ENCODE peak calls at places on chromosomes 5 and 9, in five cellular contexts. X is AG10803, C is fibroblast of pulmonary artery, K is GM12865, W is choroid plexus epithelial cell. I is an unnamed sample.

GRCh38 chr9:581673-582497 is 259.6 kb upstream of the DMRT1 start:
- DNase-seq in X (no peak), C (no peak), K (peak; percentile 30), W (peak; percentile 4), I (no peak)

GRCh38 chr5:88287302-88287701 is 18.7 kb upstream of the TMEM161B start:
- DNase-seq in X (no peak), C (no peak), K (no peak), W (no peak), I (no peak)

GRCh38 chr5:10633271-10634049 is 69.6 kb downstream of the ANKRD33B start:
- DNase-seq in X (no peak), C (no peak), K (peak; percentile 82), W (no peak), I (peak; percentile 59)

GRCh38 chr5:92885950-92886349 is 695.1 kb downstream of the NR2F1-AS1 start:
- DNase-seq in X (no peak), C (no peak), K (peak; percentile 15), W (no peak), I (no peak)

GRCh38 chr5:137699291-137700281 is 36.3 kb downstream of the KLHL3 start:
- DNase-seq in X (peak; percentile 32), C (no peak), K (no peak), W (peak; percentile 70), I (no peak)

GRCh38 chr9:94840738-94841137 is 114.2 kb downstream of the AOPEP start:
- DNase-seq in X (no peak), C (no peak), K (no peak), W (no peak), I (no peak)

GRCh38 chr5:14773588-14773987 is 98.0 kb downstream of the ANKH start:
- DNase-seq in X (no peak), C (no peak), K (no peak), W (no peak), I (no peak)

GRCh38 chr5:110726249-110727024 is at the start of gene TMEM232:
- DNase-seq in X (peak; percentile 50), C (peak; percentile 83), K (no peak), W (peak; percentile 89), I (peak; percentile 23)

GRCh38 chr9:122016789-122017188 is 76.3 kb downstream of the TTLL11 start:
- DNase-seq in X (no peak), C (peak; percentile 31), K (no peak), W (peak; percentile 50), I (no peak)

GRCh38 chr5:159103086-159103485 is 3.4 kb upstream of the EBF1 start:
- DNase-seq in X (no peak), C (no peak), K (no peak), W (no peak), I (no peak)

GRCh38 chr5:159102294-159102934 is 2.7 kb upstream of the EBF1 start:
- DNase-seq in X (peak; percentile 40), C (no peak), K (no peak), W (no peak), I (no peak)

GRCh38 chr5:159105318-159106053 is 5.8 kb upstream of the EBF1 start:
- DNase-seq in X (no peak), C (no peak), K (peak; percentile 49), W (no peak), I (peak; percentile 63)

GRCh38 chr5:159104759-159105317 is 5.1 kb upstream of the EBF1 start:
- DNase-seq in X (no peak), C (no peak), K (peak; percentile 57), W (no peak), I (peak; percentile 48)

DNA sequence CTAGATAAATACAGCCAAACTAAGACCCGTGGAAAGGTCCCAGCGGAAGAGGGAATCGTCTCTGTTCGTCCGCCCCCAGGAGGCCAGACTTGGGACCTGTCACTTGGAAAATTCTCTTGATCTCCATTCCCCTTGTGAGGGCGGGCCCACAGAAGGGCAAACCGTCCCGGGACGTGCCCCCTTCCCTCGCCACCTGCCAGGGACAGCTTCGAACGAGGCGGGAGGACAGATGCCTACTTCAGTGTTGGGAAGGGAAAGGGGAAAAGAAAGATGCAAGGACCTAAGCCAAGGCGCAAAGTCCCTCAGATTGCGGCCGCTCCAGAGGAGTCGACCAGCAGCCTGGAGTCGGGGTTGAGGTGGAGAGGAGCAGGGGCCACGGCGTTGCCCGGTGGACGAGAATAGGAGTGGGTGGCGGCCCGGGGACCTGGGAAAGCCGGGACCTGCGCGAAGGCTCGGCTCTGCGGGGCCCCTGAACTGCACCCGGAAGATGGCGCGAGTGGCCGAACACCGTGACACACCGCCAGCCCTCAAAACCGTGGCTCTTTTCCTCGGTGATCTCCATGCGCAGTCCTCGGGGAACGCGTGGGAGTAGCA is 4.4 kb upstream of the EBF1 start:
- DNase-seq in X (peak; percentile 19), C (peak; percentile 34), K (peak; percentile 70), W (peak; percentile 68), I (peak; percentile 49)
- TF ChIP-seq CTCF in X (peak; percentile 32), C (peak; percentile 31), K (peak; percentile 44), W (peak; percentile 68), I (peak; percentile 48)

DNA sequence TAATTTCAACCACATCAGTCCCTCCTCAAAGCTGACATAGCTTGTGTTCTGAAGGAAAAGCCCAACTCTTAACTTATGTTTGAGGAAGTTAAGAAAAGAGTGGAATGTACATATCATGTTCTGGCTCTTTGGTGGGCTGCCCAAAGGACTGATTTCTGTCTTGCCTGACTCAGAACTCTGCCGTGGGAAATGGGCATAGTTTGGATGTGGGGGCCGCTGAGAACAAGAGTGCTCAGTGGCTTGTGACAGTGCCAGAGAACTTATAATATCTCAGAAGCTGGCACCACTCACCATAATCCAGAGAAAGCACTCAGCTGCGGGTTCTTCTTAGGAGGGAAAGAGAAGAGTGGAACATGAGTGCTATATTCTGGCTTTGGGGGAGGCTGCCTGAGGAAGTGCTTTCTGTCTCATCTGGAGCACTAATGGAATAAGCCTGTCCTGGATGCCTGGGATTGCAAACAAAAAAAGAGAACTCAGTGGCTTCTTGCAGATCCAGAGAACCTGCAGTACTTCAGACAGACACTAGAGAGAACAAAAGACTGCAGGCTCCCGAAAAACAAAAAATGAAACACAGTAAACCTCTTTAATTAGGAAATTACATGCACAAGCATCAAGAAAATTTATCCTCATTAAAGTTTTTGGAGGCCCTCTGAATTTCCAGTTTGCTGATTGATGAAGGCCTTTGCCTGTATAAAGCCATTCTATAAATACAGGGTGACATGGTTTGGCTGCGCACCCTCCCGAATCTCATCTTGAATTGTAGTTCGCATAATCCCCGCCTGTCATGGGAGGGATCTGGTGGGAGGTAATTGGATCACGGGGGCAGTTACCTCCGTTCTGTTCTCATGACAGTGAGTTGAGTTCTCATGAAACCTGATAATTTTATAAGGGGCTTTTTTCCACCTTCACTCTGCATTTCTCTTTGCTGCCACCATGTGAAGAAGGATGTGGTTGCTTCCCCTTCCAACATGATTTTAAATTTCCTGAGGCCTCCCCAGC is 207.0 kb downstream of the DMAC1 start:
- DNase-seq in X (no peak), C (no peak), K (no peak), W (no peak), I (no peak)
- H3K4me3 ChIP-seq in X (no peak overlapping the region), C (no peak overlapping the region), K (no peak overlapping the region), W (no peak overlapping the region), I (no peak overlapping the region)

GRCh38 chr5:114358329-114358728 is 3.5 kb upstream of the KCNN2 start:
- DNase-seq in X (no peak), C (no peak), K (no peak), W (no peak), I (no peak)
- TF ChIP-seq CTCF in X (no peak), C (no peak), K (no peak), W (peak; percentile 11), I (no peak)

DNA sequence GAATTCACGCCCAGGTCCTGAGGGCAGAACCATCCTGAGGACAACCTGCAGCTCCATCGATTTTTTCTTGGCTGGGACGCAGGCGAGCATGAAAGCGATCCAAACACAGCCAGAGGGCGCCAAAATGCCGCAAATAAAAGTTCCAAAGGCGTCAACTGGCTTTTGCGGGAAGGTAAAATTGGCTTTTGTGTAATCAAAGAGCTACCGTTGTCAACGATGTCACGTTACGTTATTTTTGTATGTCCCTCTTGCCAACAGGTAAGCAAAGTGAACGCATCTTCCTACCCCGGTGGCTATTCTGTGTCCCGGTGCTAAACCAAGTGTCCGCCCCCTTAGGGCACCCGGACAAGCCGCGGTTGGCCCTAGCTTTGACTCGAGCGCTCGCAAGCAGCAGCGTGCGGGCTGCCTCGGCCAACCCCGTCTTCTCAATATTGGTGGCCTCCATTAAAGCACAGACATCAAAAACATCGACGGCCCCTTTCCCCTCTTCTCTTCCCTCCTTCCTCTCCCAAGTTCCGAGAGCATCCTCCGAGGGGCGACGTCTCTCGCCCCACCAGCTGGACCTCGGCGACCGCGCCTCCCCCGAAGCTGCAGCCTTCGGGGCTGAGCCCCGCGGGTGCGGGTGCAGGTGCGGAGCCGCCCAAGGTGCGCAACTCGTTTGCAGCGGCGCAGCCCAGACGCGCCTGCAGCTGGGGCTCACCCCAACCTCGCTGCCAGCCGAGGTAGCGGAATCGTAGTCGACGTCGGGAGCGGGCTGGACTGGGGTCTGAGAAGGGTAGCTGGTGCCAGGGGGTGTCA is 1.1 kb upstream of the BASP1 start:
- DNase-seq in X (peak; percentile 70), C (peak; percentile 85), K (peak; percentile 88), W (peak; percentile 88), I (peak; percentile 82)
- H3K4me3 ChIP-seq in X (peak overlapping the region; percentile 95), C (peak overlapping the region; percentile 95), K (peak overlapping the region; percentile 68), W (peak overlapping the region; percentile 83), I (peak overlapping the region; percentile 32)

DNA sequence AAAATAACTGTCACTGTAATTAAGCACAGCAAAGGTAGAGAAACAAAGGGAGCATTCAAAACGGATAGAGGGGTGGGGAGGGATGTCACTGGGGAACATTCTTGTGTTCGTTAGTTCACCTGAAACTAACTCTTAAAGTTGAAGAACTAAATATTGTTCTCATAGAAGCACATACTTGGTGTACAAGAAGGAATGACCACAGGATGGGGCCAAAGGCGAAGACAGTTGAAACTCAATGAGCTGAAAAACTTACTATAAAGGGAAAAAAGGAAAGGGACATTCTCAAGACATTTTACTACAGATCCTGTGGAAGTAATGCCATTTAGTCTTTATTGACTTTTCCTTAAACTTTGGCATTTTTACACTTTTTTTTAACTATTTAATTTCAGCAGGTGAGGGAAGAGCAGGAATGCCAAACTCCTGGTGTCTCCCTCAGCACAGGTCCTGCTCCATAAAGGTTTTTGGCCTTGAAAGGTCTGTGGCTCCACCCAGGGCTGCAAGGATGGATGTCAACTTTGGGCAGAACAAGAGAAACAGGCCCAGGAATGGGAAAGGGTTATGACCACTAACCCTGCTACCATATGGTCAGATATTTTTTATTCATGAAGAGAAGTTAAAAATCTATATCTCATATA is 197.6 kb upstream of the RASA1 start:
- DNase-seq in X (peak; percentile 74), C (peak; percentile 84), K (peak; percentile 66), W (peak; percentile 88), I (no peak)
- TF ChIP-seq CTCF in X (peak; percentile 85), C (peak; percentile 70), K (peak; percentile 31), W (peak; percentile 74), I (peak; percentile 51)

DNA sequence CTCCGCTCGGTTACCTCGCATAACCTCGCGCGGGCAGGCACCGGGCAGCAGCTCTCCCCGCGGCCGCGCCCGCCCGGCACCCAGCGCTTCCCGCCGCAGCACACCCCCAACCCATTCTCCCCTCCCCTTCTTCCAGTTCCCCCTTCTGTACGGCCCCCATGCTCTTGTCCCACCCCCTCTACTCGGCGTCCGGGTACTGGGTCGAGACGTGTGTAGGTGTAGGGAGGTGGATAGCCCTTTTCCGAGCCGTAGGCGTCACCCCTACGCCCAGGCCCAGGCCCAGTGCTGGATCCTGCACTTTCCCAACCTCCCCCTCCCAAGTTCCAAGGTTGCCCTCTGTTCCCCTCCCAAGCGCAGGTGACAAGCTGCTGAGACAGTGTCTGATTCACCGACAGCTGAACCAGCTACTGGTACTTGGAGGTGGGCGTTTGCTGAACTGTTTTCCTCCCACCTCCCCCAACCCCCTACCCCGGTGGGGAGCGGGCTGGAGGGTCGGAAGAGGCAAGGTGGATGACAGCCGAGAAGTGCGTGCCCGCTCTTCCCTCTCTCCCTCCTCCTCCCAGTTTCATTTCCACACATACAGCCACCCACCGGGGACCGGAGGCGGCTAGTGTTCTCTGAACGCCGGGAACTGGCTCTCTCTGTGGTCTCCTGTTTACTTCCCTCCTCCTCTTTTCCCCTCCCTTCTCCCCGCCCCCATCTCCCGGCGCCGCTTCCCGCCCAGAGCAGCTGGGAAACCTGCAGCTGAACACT is 6.0 kb upstream of the KLF9 start:
- DNase-seq in X (peak; percentile 82), C (peak; percentile 95), K (peak; percentile 13), W (peak; percentile 97), I (no peak)
- H3K4me3 ChIP-seq in X (peak overlapping the region; percentile 76), C (peak overlapping the region; percentile 51), K (peak overlapping the region; percentile 59), W (peak overlapping the region; percentile 54), I (peak overlapping the region; percentile 63)